ENCODE peak calls at places on chromosome 19, in ten cellular contexts. L, U, O, R, C, P, G, Y, M and N are unnamed samples.
A peak's percentile ranks its signal among the peaks of the same experiment; 100 is the strongest.

GRCh38 chr19:41409288-41409687 is 11.7 kb downstream of the BCKDHA start:
- DNase-seq in L (no peak), U (no peak), O (no peak), R (no peak), C (peak; percentile 12), P (no peak), G (peak; percentile 76), Y (peak; percentile 54), M (no peak), N (peak; percentile 43)

GRCh38 chr19:33193864-33194362 is at the start of gene LRP3:
- DNase-seq in L (no peak), U (peak; percentile 60), O (no peak), R (no peak), C (peak; percentile 22), P (peak; percentile 84), G (peak; percentile 52), Y (peak; percentile 51), M (no peak), N (no peak)

GRCh38 chr19:10961073-10961762 is 388 bp downstream of the SMARCA4 start:
- DNase-seq in L (peak; percentile 67), U (peak; percentile 73), O (peak; percentile 55), R (peak; percentile 57), C (peak; percentile 31), P (peak; percentile 84), G (peak; percentile 61), Y (peak; percentile 40), M (no peak), N (peak; percentile 40)

GRCh38 chr19:45223879-45224278 is 21.3 kb downstream of the EXOC3L2 start:
- DNase-seq in L (no peak), U (no peak), O (no peak), R (no peak), C (no peak), P (no peak), G (no peak), Y (no peak), M (no peak), N (no peak)

GRCh38 chr19:11324748-11325389 is 14.6 kb downstream of the RAB3D start:
- DNase-seq in L (no peak), U (no peak), O (no peak), R (no peak), C (no peak), P (no peak), G (no peak), Y (peak; percentile 25), M (no peak), N (no peak)

GRCh38 chr19:39434123-39435076 is 1.3 kb downstream of the RPS16 start:
- DNase-seq in L (no peak), U (no peak), O (no peak), R (peak; percentile 20), C (no peak), P (no peak), G (no peak), Y (no peak), M (no peak), N (no peak)

GRCh38 chr19:20051841-20052768 is 12.8 kb upstream of the ZNF682 start:
- DNase-seq in L (peak; percentile 98), U (peak; percentile 95), O (peak; percentile 95), R (no peak), C (peak; percentile 99), P (peak; percentile 98), G (peak; percentile 97), Y (peak; percentile 100), M (peak; percentile 95), N (peak; percentile 79)

GRCh38 chr19:50695251-50696064 is 24.1 kb downstream of the SHANK1 start:
- DNase-seq in L (no peak), U (no peak), O (no peak), R (no peak), C (no peak), P (peak; percentile 85), G (no peak), Y (peak; percentile 21), M (no peak), N (peak; percentile 28)

GRCh38 chr19:547836-548720 is 4.2 kb downstream of the GZMM start:
- DNase-seq in L (no peak), U (no peak), O (no peak), R (no peak), C (no peak), P (no peak), G (no peak), Y (no peak), M (no peak), N (no peak)
- TF ChIP-seq CTCF in L (no peak), U (no peak), O (no peak), R (peak; percentile 59), C (no peak), P (no peak), G (no peak), Y (no peak), M (no peak), N (no peak)

GRCh38 chr19:47781590-47782318 is 3.3 kb downstream of the SELENOW start:
- DNase-seq in L (peak; percentile 72), U (peak; percentile 50), O (peak; percentile 56), R (no peak), C (no peak), P (no peak), G (peak; percentile 35), Y (no peak), M (no peak), N (no peak)

GRCh38 chr19:47778954-47779351 is 450 bp downstream of the SELENOW start:
- DNase-seq in L (no peak), U (peak; percentile 29), O (peak; percentile 59), R (peak; percentile 11), C (no peak), P (peak; percentile 33), G (no peak), Y (peak; percentile 22), M (peak; percentile 58), N (no peak)

GRCh38 chr19:47778089-47778953 is at the start of gene SELENOW:
- DNase-seq in L (peak; percentile 76), U (peak; percentile 82), O (peak; percentile 92), R (peak; percentile 91), C (peak; percentile 64), P (peak; percentile 92), G (peak; percentile 83), Y (peak; percentile 79), M (peak; percentile 80), N (peak; percentile 87)

GRCh38 chr19:47779524-47780214 is 1.2 kb downstream of the SELENOW start:
- DNase-seq in L (peak; percentile 84), U (peak; percentile 83), O (no peak), R (no peak), C (no peak), P (no peak), G (peak; percentile 58), Y (no peak), M (no peak), N (no peak)

DNA sequence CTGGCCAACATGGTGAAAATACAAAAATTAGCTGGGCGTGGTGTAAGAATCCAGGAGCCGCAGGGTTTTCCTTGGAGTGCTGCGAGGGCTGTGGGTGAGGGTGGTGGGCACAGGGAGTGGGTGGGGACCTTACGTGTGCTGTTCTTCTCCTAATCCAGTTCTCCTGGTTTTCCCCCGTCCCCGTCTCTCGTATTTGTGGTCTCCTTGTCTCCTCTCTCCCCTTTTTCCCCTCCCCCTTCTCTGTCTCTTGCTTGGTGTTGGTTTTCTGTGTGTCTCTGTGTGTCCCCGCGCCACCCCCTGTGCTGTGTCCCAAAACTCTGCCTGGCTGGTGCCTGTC is 1.7 kb downstream of the SELENOW start:
- DNase-seq in L (no peak), U (no peak), O (no peak), R (no peak), C (no peak), P (no peak), G (no peak), Y (no peak), M (no peak), N (no peak)
- H3K27ac ChIP-seq in L (peak overlapping the region; percentile 97), U (peak overlapping the region; percentile 97), O (peak overlapping the region; percentile 92), R (no peak overlapping the region), C (no peak overlapping the region), P (no peak overlapping the region), G (peak overlapping the region; percentile 95), Y (peak overlapping the region; percentile 100), M (peak overlapping the region; percentile 98), N (peak overlapping the region; percentile 85)

DNA sequence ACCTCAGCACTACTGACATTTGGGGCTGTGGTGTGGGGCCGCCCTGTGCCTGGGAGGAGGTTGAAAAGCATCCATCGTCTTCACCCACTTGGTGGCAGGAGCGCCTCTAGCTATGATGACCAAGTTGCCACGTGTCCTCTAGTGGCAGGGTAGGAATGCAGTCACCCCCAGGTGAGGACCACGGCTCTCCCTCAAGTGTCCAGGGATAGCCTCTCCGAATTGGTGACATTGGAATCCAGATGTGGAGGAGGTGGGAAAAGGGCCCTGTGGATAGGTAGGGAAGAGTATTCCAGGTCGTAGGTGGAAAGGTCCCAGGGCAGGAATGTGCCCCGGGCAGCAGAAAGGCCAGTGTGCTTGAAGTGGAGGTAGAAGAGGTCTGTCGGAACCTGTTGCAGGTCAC is 37.6 kb downstream of the ARHGEF18 start:
- DNase-seq in L (no peak), U (no peak), O (no peak), R (no peak), C (no peak), P (no peak), G (no peak), Y (no peak), M (no peak), N (no peak)
- TF ChIP-seq CTCF in L (no peak), U (no peak), O (peak; percentile 16), R (peak; percentile 18), C (no peak), P (no peak), G (no peak), Y (no peak), M (no peak), N (no peak)

GRCh38 chr19:7680606-7681335 is at the start of gene TRAPPC5:
- DNase-seq in L (peak; percentile 91), U (peak; percentile 86), O (peak; percentile 93), R (peak; percentile 93), C (peak; percentile 78), P (peak; percentile 96), G (peak; percentile 89), Y (peak; percentile 85), M (peak; percentile 93), N (peak; percentile 80)

GRCh38 chr19:7677664-7678311 is 898 bp downstream of the MCEMP1 start:
- DNase-seq in L (no peak), U (no peak), O (no peak), R (no peak), C (no peak), P (no peak), G (no peak), Y (no peak), M (no peak), N (no peak)

GRCh38 chr19:7679017-7679720 is 1.5 kb upstream of the TRAPPC5 start:
- DNase-seq in L (no peak), U (no peak), O (peak; percentile 85), R (peak; percentile 76), C (no peak), P (no peak), G (no peak), Y (no peak), M (no peak), N (no peak)

GRCh38 chr19:7681336-7682174 is 922 bp downstream of the TRAPPC5 start:
- DNase-seq in L (peak; percentile 87), U (peak; percentile 66), O (peak; percentile 91), R (peak; percentile 87), C (peak; percentile 77), P (peak; percentile 92), G (peak; percentile 75), Y (peak; percentile 84), M (peak; percentile 88), N (peak; percentile 75)

DNA sequence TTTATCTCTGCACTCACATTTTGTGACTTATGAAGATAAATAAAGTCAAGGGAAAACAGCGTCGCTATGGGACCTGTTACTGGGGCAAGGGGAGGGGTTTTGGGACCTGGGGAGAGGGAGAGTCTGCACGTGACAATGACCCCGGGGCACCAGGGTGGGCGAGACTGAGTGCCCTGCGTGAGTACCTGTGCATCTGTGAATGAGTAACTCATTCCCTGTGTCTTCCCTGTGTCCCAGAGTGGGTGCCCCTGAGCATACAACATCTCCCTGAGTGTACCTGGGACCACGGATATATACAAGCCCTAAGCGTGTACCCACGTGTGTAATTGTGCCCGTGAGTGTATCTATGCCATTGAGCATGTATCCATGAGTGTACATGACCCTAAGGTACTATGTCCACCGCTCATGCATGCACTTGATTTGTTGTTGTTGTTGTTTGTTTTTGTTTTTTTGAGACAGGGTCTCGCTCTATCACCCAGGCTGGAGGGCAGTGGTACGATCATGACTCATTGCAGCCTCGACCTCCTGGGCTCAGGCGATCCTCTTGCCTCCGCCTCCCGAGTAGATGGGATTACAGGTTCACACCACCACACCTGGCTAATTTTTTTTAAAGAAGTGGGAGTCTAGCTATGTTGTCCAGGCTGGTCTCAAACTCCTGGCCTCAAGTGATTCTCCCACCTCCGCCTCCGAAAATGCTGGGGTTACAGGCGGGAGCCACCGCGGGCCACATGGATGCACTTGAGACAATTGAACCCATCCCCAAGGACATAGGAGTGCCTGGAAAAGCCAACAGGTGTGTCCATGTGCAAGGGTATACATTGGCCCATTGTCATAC is 645 bp upstream of the TRAPPC5 start:
- DNase-seq in L (no peak), U (no peak), O (no peak), R (no peak), C (no peak), P (no peak), G (no peak), Y (no peak), M (no peak), N (no peak)
- H3K27ac ChIP-seq in L (no peak overlapping the region), U (no peak overlapping the region), O (no peak overlapping the region), R (no peak overlapping the region), C (no peak overlapping the region), P (no peak overlapping the region), G (no peak overlapping the region), Y (no peak overlapping the region), M (peak overlapping the region; percentile 72), N (peak overlapping the region; percentile 74)